ENCODE peak calls at places on chromosomes 13 and 19, in nine cellular contexts. G is cardiac fibroblast; L is pancreas; K is epithelial cell of proximal tubule; D is neural crest cell; B is endothelial cell; O is CD4-positive, alpha-beta T cell; P is vagina; N is dorsolateral prefrontal cortex. W is an unnamed sample.

GRCh38 chr13:68047889-68048288 is 817.8 kb upstream of the PCDH9 start:
- DNase-seq in D (no peak), B (no peak), L (no peak), G (no peak), N (no peak), P (no peak), O (no peak), K (no peak), W (no peak)

GRCh38 chr19:32224371-32225244 is 120.8 kb upstream of the ZNF507 start:
- DNase-seq in B (peak), N (no peak), P (no peak), G (peak), L (peak), O (peak), D (peak), K (no peak), W (peak)

GRCh38 chr19:13015361-13016231 is 20.3 kb downstream of the NFIX start:
- DNase-seq in L (no peak), D (no peak), O (no peak), K (no peak), G (peak), P (no peak), N (no peak), B (no peak), W (no peak)

GRCh38 chr19:54312436-54313362 is at the start of gene LILRA5:
- DNase-seq in L (no peak), K (no peak), G (no peak), N (no peak), D (no peak), O (no peak), B (no peak), P (no peak), W (no peak)

GRCh38 chr13:47004022-47004421 is 107.2 kb upstream of the HTR2A start:
- DNase-seq in G (peak), P (no peak), B (no peak), N (no peak), O (no peak), L (no peak), K (no peak), D (no peak), W (no peak)

GRCh38 chr13:113548778-113549621 is 35.6 kb upstream of the TFDP1 start:
- DNase-seq in K (no peak), L (no peak), O (no peak), B (no peak), N (no peak), G (no peak), D (no peak), P (no peak), W (no peak)

GRCh38 chr19:48968179-48968661 is 3.1 kb downstream of the FTL start:
- DNase-seq in P (no peak), B (no peak), D (no peak), L (no peak), G (no peak), O (no peak), N (no peak), K (no peak), W (no peak)

GRCh38 chr19:50694815-50695145 is 24.8 kb downstream of the SHANK1 start:
- DNase-seq in K (no peak), O (no peak), G (no peak), N (no peak), D (no peak), L (no peak), P (no peak), B (no peak), W (no peak)

GRCh38 chr19:4516199-4516938 is 1.9 kb downstream of the PLIN4 start:
- DNase-seq in O (no peak), N (no peak), D (no peak), L (no peak), B (no peak), K (no peak), G (no peak), P (no peak), W (no peak)

GRCh38 chr19:294341-294818 is 3.2 kb upstream of the PLPP2 start:
- DNase-seq in L (no peak), N (no peak), G (no peak), O (no peak), B (no peak), D (no peak), K (no peak), P (no peak), W (no peak)

GRCh38 chr19:31351212-31352193 is 2.3 kb upstream of the TSHZ3 start:
- DNase-seq in L (peak), B (peak), K (peak), G (peak), N (no peak), P (no peak), O (no peak), D (no peak), W (no peak)

GRCh38 chr13:49248433-49249002 is 793 bp downstream of the CDADC1 start:
- DNase-seq in L (no peak), N (no peak), B (no peak), K (no peak), O (no peak), P (no peak), D (no peak), G (peak), W (no peak)

GRCh38 chr13:64912141-64912540 is 2318.0 kb downstream of the PCDH9 start:
- DNase-seq in L (no peak), B (no peak), O (no peak), N (no peak), P (no peak), G (peak), D (no peak), K (no peak), W (no peak)

GRCh38 chr13:99982741-99983400 is 1.3 kb downstream of the ZIC2 start:
- DNase-seq in D (no peak), P (no peak), N (no peak), O (no peak), K (no peak), L (no peak), B (peak), G (no peak), W (no peak)

GRCh38 chr13:36778083-36778671 is 40.8 kb upstream of the RFXAP start:
- DNase-seq in G (peak), L (no peak), D (no peak), N (no peak), O (no peak), P (no peak), B (no peak), K (peak), W (no peak)

GRCh38 chr19:29714371-29714952 is 599 bp downstream of the C19orf12 start:
- DNase-seq in G (no peak), P (no peak), K (no peak), B (no peak), N (no peak), D (no peak), L (no peak), O (no peak), W (peak)

GRCh38 chr19:35704218-35704617 is at the start of gene ZBTB32:
- DNase-seq in K (no peak), P (no peak), D (peak), G (peak), N (no peak), B (peak), L (no peak), O (no peak), W (peak)

GRCh38 chr19:10780368-10780767 is 55.6 kb downstream of the TMED1 start:
- DNase-seq in L (no peak), D (no peak), O (no peak), B (no peak), N (no peak), P (no peak), K (no peak), G (peak), W (no peak)

GRCh38 chr19:1340681-1341469 is 42.8 kb upstream of the NDUFS7 start:
- DNase-seq in O (no peak), D (no peak), L (no peak), P (no peak), B (no peak), N (no peak), G (no peak), K (no peak), W (no peak)

GRCh38 chr13:28527629-28528028 is 32.7 kb upstream of the FLT1 start:
- DNase-seq in G (no peak), K (no peak), D (no peak), B (no peak), O (no peak), P (no peak), L (no peak), N (no peak), W (no peak)

GRCh38 chr13:108213946-108214345 is 1.4 kb downstream of the LIG4 start:
- DNase-seq in O (no peak), N (no peak), K (no peak), G (no peak), B (no peak), D (no peak), L (no peak), P (no peak), W (no peak)

GRCh38 chr19:50718255-50719118 is 1.1 kb downstream of the SHANK1 start:
- DNase-seq in L (no peak), N (no peak), D (no peak), K (no peak), P (no peak), B (no peak), O (no peak), G (no peak), W (no peak)

GRCh38 chr13:28820099-28821051 is at the start of gene MTUS2:
- DNase-seq in G (no peak), N (peak), L (no peak), P (no peak), D (peak), O (no peak), B (peak), K (no peak), W (no peak)

GRCh38 chr13:30870049-30870884 is 35.8 kb upstream of the MEDAG start:
- DNase-seq in G (peak), B (no peak), P (peak), O (no peak), N (no peak), K (no peak), D (no peak), L (peak), W (peak)

GRCh38 chr13:49213997-49214916 is 5.9 kb upstream of the MLNR start:
- DNase-seq in D (no peak), N (no peak), O (no peak), P (no peak), G (no peak), L (no peak), K (no peak), B (no peak), W (no peak)

GRCh38 chr13:40317980-40318327 is 348.5 kb downstream of the FOXO1 start:
- DNase-seq in P (no peak), L (no peak), N (no peak), K (no peak), O (no peak), G (no peak), B (no peak), D (no peak), W (no peak)

GRCh38 chr13:30616927-30617314 is 799 bp upstream of the USPL1 start:
- DNase-seq in K (peak), P (no peak), G (peak), O (no peak), D (no peak), B (peak), N (peak), L (peak), W (peak)

GRCh38 chr13:62482351-62482750 is 1066.7 kb upstream of the PCDH20 start:
- DNase-seq in N (no peak), K (no peak), P (no peak), B (no peak), O (no peak), D (no peak), L (no peak), G (no peak), W (no peak)

GRCh38 chr13:25847635-25848616 is 203.9 kb downstream of the SHISA2 start:
- DNase-seq in B (no peak), O (no peak), K (no peak), N (no peak), L (no peak), D (no peak), G (no peak), P (no peak), W (no peak)
- TF ChIP-seq CTCF in B (no peak), O (no peak), K (no peak), N (no peak), L (no peak), D (no peak), G (no peak), P (no peak), W (no peak)

DNA sequence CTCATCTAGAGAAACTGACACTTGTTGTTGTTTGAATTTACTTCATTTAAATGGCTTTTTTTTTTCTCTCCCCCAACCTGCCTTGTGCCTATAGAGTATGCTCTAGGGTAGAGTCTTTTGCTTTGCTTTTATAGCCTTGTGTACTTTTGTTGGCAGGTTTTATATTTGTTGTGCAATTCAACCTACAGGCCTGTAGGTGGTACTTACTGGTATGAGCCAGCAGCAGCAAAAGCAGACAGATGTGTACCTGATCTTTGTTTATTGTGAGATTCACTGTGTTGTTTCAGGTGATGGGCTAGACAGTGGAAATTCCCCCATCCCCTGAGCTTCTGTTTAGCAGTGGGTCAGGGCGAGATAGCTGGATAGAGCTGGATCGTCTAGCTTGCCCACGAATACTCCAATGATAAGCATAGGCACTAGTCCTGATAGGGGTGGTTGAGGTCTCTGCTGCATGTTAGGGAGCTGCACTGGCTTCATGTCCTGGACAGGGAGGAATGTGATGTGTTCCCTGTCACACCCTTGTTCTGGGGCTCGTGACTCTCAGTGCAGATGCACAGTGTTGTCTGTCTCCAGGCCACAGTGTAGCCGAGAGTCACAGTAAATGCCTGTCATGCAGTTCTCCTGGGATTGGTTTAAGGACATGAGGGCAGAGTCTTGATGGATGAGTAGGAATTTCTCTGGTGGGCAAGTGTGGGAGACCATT is 21.3 kb downstream of the DNAJC3 start:
- DNase-seq in K (no peak), D (no peak), O (no peak), L (no peak), G (peak), P (no peak), B (no peak), N (no peak), W (no peak)
- TF ChIP-seq CTCF in K (peak), D (peak), O (no peak), L (no peak), G (peak), P (no peak), B (peak), N (no peak), W (no peak)

GRCh38 chr13:25062479-25062878 is 33.5 kb upstream of the PABPC3 start:
- DNase-seq in N (no peak), G (no peak), D (no peak), B (no peak), P (no peak), K (no peak), O (no peak), L (no peak), W (no peak)
- TF ChIP-seq CTCF in N (no peak), G (no peak), D (no peak), B (no peak), P (no peak), K (no peak), O (no peak), L (no peak), W (no peak)

DNA sequence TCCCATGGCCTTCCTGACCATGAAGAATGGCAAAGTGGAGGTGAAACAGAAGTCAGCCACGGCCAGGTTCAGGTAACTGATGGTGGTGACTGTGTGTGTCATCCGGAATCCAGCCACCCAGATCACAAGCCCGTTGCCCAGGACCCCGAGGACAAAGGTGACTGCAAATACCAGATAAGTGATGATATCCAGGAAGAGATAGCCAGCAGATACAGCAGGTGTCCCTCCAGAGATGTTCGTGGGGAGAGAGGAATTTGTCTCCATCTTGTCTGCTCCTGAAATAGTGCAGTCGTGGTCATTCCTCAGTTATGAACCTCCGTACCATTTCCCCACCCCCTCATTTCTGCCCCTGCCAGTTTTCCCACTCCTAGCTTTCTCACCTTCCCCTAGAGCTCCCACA is 4.9 kb downstream of the FPR1 start:
- DNase-seq in K (no peak), G (no peak), P (no peak), B (no peak), L (no peak), D (no peak), N (no peak), O (no peak), W (no peak)
- TF ChIP-seq CTCF in K (no peak), G (no peak), P (no peak), B (no peak), L (no peak), D (no peak), N (no peak), O (no peak), W (no peak)

GRCh38 chr19:45125975-45126493 is 33.1 kb downstream of the PPP1R37 start:
- DNase-seq in O (peak), L (peak), D (peak), G (peak), B (peak), P (no peak), K (no peak), N (peak), W (no peak)
- TF ChIP-seq CTCF in O (peak), L (peak), D (peak), G (peak), B (peak), P (no peak), K (peak), N (peak), W (peak)

DNA sequence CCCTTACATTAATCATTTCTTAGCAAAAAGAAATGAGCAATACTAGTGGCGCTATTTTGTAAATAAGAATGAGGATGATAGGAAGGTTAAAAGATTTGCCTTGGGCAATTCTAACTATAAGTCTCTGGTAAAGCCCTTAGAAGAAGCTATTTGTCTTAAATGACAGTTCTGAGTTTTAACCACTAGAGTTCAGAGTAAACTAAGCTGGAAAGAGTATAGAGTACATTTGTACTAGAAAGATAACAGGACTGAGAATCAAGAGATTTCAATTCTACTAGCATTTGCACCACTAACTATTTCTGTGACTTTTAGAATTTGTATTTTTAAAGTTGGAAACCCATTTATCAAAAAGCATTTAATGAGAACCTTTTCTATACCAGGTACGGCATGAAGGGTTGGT is 750.3 kb downstream of the OLFM4 start:
- DNase-seq in O (no peak), D (no peak), P (no peak), N (no peak), B (no peak), K (no peak), L (no peak), G (no peak), W (no peak)
- TF ChIP-seq CTCF in O (no peak), D (peak), P (no peak), N (no peak), B (no peak), K (no peak), L (no peak), G (no peak), W (no peak)